ENCODE peak calls at places on chromosomes 4 and X, in seven cellular contexts. One of them, this sample, is unnamed.
A peak's percentile ranks its signal among the peaks of the same experiment; 100 is the strongest.

GRCh38 chrX:150536455-150537116 is 31.8 kb upstream of the MTM1 start:
- DNase-seq in stimulated activated CD4-positive, alpha-beta T cell treated with anti-CD3 and anti-CD28 coated beads, Interleukin-1b, Interleukin-23, amount 100 ng/mL, for 48 hours: no peak
- DNase-seq in activated CD4-positive, alpha-beta T cell treated with anti-CD3 and anti-CD28 coated beads, Interleukin-2, amount 50 U/mL, for 48 hours: no peak
- DNase-seq in iris pigment epithelial cell: no peak
- DNase-seq in cerebellar cortex: no peak
- DNase-seq in NCI-H2029 treated with DMSO at 0.1 percent for 48 hours: no peak
- DNase-seq in pancreas: no peak
- DNase-seq in this sample: no peak

GRCh38 chr4:4995103-4995761 is 24.0 kb downstream of the CYTL1 start:
- DNase-seq in stimulated activated CD4-positive, alpha-beta T cell treated with anti-CD3 and anti-CD28 coated beads, Interleukin-1b, Interleukin-23, amount 100 ng/mL, for 48 hours: peak; percentile 44
- DNase-seq in activated CD4-positive, alpha-beta T cell treated with anti-CD3 and anti-CD28 coated beads, Interleukin-2, amount 50 U/mL, for 48 hours: peak; percentile 51
- DNase-seq in iris pigment epithelial cell: peak; percentile 49
- DNase-seq in cerebellar cortex: peak; percentile 77
- DNase-seq in NCI-H2029 treated with DMSO at 0.1 percent for 48 hours: no peak
- DNase-seq in pancreas: peak; percentile 87
- DNase-seq in this sample: peak; percentile 54

GRCh38 chr4:138561276-138561880 is 319.2 kb upstream of the SLC7A11 start:
- DNase-seq in stimulated activated CD4-positive, alpha-beta T cell treated with anti-CD3 and anti-CD28 coated beads, Interleukin-1b, Interleukin-23, amount 100 ng/mL, for 48 hours: no peak
- DNase-seq in activated CD4-positive, alpha-beta T cell treated with anti-CD3 and anti-CD28 coated beads, Interleukin-2, amount 50 U/mL, for 48 hours: no peak
- DNase-seq in iris pigment epithelial cell: no peak
- DNase-seq in cerebellar cortex: no peak
- DNase-seq in NCI-H2029 treated with DMSO at 0.1 percent for 48 hours: no peak
- DNase-seq in pancreas: peak; percentile 34
- DNase-seq in this sample: no peak

GRCh38 chrX:117752745-117753144 is 363.9 kb downstream of the KLHL13 start:
- DNase-seq in stimulated activated CD4-positive, alpha-beta T cell treated with anti-CD3 and anti-CD28 coated beads, Interleukin-1b, Interleukin-23, amount 100 ng/mL, for 48 hours: no peak
- DNase-seq in activated CD4-positive, alpha-beta T cell treated with anti-CD3 and anti-CD28 coated beads, Interleukin-2, amount 50 U/mL, for 48 hours: no peak
- DNase-seq in iris pigment epithelial cell: no peak
- DNase-seq in cerebellar cortex: no peak
- DNase-seq in NCI-H2029 treated with DMSO at 0.1 percent for 48 hours: no peak
- DNase-seq in pancreas: no peak
- DNase-seq in this sample: no peak

GRCh38 chrX:5976332-5976731 is 252.3 kb downstream of the NLGN4X start:
- DNase-seq in stimulated activated CD4-positive, alpha-beta T cell treated with anti-CD3 and anti-CD28 coated beads, Interleukin-1b, Interleukin-23, amount 100 ng/mL, for 48 hours: no peak
- DNase-seq in activated CD4-positive, alpha-beta T cell treated with anti-CD3 and anti-CD28 coated beads, Interleukin-2, amount 50 U/mL, for 48 hours: no peak
- DNase-seq in iris pigment epithelial cell: no peak
- DNase-seq in cerebellar cortex: no peak
- DNase-seq in NCI-H2029 treated with DMSO at 0.1 percent for 48 hours: no peak
- DNase-seq in pancreas: no peak
- DNase-seq in this sample: no peak

GRCh38 chr4:156662921-156663320 is 308.7 kb downstream of the PDGFC start:
- DNase-seq in stimulated activated CD4-positive, alpha-beta T cell treated with anti-CD3 and anti-CD28 coated beads, Interleukin-1b, Interleukin-23, amount 100 ng/mL, for 48 hours: no peak
- DNase-seq in activated CD4-positive, alpha-beta T cell treated with anti-CD3 and anti-CD28 coated beads, Interleukin-2, amount 50 U/mL, for 48 hours: no peak
- DNase-seq in iris pigment epithelial cell: peak; percentile 31
- DNase-seq in cerebellar cortex: no peak
- DNase-seq in NCI-H2029 treated with DMSO at 0.1 percent for 48 hours: no peak
- DNase-seq in pancreas: no peak
- DNase-seq in this sample: no peak

GRCh38 chrX:46916273-46916672 is 4.1 kb downstream of the JADE3 start:
- DNase-seq in stimulated activated CD4-positive, alpha-beta T cell treated with anti-CD3 and anti-CD28 coated beads, Interleukin-1b, Interleukin-23, amount 100 ng/mL, for 48 hours: no peak
- DNase-seq in activated CD4-positive, alpha-beta T cell treated with anti-CD3 and anti-CD28 coated beads, Interleukin-2, amount 50 U/mL, for 48 hours: no peak
- DNase-seq in iris pigment epithelial cell: no peak
- DNase-seq in cerebellar cortex: no peak
- DNase-seq in NCI-H2029 treated with DMSO at 0.1 percent for 48 hours: no peak
- DNase-seq in pancreas: no peak
- DNase-seq in this sample: no peak

GRCh38 chr4:31104033-31104432 is 383.9 kb downstream of the PCDH7 start:
- DNase-seq in stimulated activated CD4-positive, alpha-beta T cell treated with anti-CD3 and anti-CD28 coated beads, Interleukin-1b, Interleukin-23, amount 100 ng/mL, for 48 hours: no peak
- DNase-seq in activated CD4-positive, alpha-beta T cell treated with anti-CD3 and anti-CD28 coated beads, Interleukin-2, amount 50 U/mL, for 48 hours: no peak
- DNase-seq in iris pigment epithelial cell: peak; percentile 44
- DNase-seq in cerebellar cortex: no peak
- DNase-seq in NCI-H2029 treated with DMSO at 0.1 percent for 48 hours: no peak
- DNase-seq in pancreas: no peak
- DNase-seq in this sample: no peak

GRCh38 chr4:162727232-162727631 is 439.5 kb downstream of the NAF1 start:
- DNase-seq in stimulated activated CD4-positive, alpha-beta T cell treated with anti-CD3 and anti-CD28 coated beads, Interleukin-1b, Interleukin-23, amount 100 ng/mL, for 48 hours: no peak
- DNase-seq in activated CD4-positive, alpha-beta T cell treated with anti-CD3 and anti-CD28 coated beads, Interleukin-2, amount 50 U/mL, for 48 hours: no peak
- DNase-seq in iris pigment epithelial cell: no peak
- DNase-seq in cerebellar cortex: no peak
- DNase-seq in NCI-H2029 treated with DMSO at 0.1 percent for 48 hours: no peak
- DNase-seq in pancreas: no peak
- DNase-seq in this sample: peak; percentile 4

GRCh38 chr4:180197471-180197870 is 2045.7 kb upstream of the TENM3 start:
- DNase-seq in stimulated activated CD4-positive, alpha-beta T cell treated with anti-CD3 and anti-CD28 coated beads, Interleukin-1b, Interleukin-23, amount 100 ng/mL, for 48 hours: no peak
- DNase-seq in activated CD4-positive, alpha-beta T cell treated with anti-CD3 and anti-CD28 coated beads, Interleukin-2, amount 50 U/mL, for 48 hours: no peak
- DNase-seq in iris pigment epithelial cell: no peak
- DNase-seq in cerebellar cortex: no peak
- DNase-seq in NCI-H2029 treated with DMSO at 0.1 percent for 48 hours: no peak
- DNase-seq in pancreas: no peak
- DNase-seq in this sample: no peak

GRCh38 chr4:10201356-10202223 is 85.0 kb upstream of the WDR1 start:
- DNase-seq in stimulated activated CD4-positive, alpha-beta T cell treated with anti-CD3 and anti-CD28 coated beads, Interleukin-1b, Interleukin-23, amount 100 ng/mL, for 48 hours: no peak
- DNase-seq in activated CD4-positive, alpha-beta T cell treated with anti-CD3 and anti-CD28 coated beads, Interleukin-2, amount 50 U/mL, for 48 hours: no peak
- DNase-seq in iris pigment epithelial cell: no peak
- DNase-seq in cerebellar cortex: no peak
- DNase-seq in NCI-H2029 treated with DMSO at 0.1 percent for 48 hours: no peak
- DNase-seq in pancreas: no peak
- DNase-seq in this sample: no peak

GRCh38 chrX:133413218-133413925 is 1.9 kb downstream of the GPC4 start:
- DNase-seq in stimulated activated CD4-positive, alpha-beta T cell treated with anti-CD3 and anti-CD28 coated beads, Interleukin-1b, Interleukin-23, amount 100 ng/mL, for 48 hours: no peak
- DNase-seq in activated CD4-positive, alpha-beta T cell treated with anti-CD3 and anti-CD28 coated beads, Interleukin-2, amount 50 U/mL, for 48 hours: no peak
- DNase-seq in iris pigment epithelial cell: no peak
- DNase-seq in cerebellar cortex: no peak
- DNase-seq in NCI-H2029 treated with DMSO at 0.1 percent for 48 hours: no peak
- DNase-seq in pancreas: peak; percentile 62
- DNase-seq in this sample: no peak

GRCh38 chr4:40333921-40334352 is 1.2 kb upstream of the CHRNA9 start:
- DNase-seq in stimulated activated CD4-positive, alpha-beta T cell treated with anti-CD3 and anti-CD28 coated beads, Interleukin-1b, Interleukin-23, amount 100 ng/mL, for 48 hours: no peak
- DNase-seq in activated CD4-positive, alpha-beta T cell treated with anti-CD3 and anti-CD28 coated beads, Interleukin-2, amount 50 U/mL, for 48 hours: no peak
- DNase-seq in iris pigment epithelial cell: peak; percentile 77
- DNase-seq in cerebellar cortex: no peak
- DNase-seq in NCI-H2029 treated with DMSO at 0.1 percent for 48 hours: peak; percentile 90
- DNase-seq in pancreas: no peak
- DNase-seq in this sample: no peak

GRCh38 chr4:128565565-128566186 is 243.8 kb upstream of the JADE1 start:
- DNase-seq in stimulated activated CD4-positive, alpha-beta T cell treated with anti-CD3 and anti-CD28 coated beads, Interleukin-1b, Interleukin-23, amount 100 ng/mL, for 48 hours: no peak
- DNase-seq in activated CD4-positive, alpha-beta T cell treated with anti-CD3 and anti-CD28 coated beads, Interleukin-2, amount 50 U/mL, for 48 hours: peak; percentile 16
- DNase-seq in iris pigment epithelial cell: peak; percentile 35
- DNase-seq in cerebellar cortex: peak; percentile 47
- DNase-seq in NCI-H2029 treated with DMSO at 0.1 percent for 48 hours: peak; percentile 5
- DNase-seq in pancreas: peak; percentile 62
- DNase-seq in this sample: peak; percentile 51

GRCh38 chr4:188008377-188008776 is 12.8 kb downstream of the ZFP42 start:
- DNase-seq in stimulated activated CD4-positive, alpha-beta T cell treated with anti-CD3 and anti-CD28 coated beads, Interleukin-1b, Interleukin-23, amount 100 ng/mL, for 48 hours: no peak
- DNase-seq in activated CD4-positive, alpha-beta T cell treated with anti-CD3 and anti-CD28 coated beads, Interleukin-2, amount 50 U/mL, for 48 hours: no peak
- DNase-seq in iris pigment epithelial cell: peak; percentile 97
- DNase-seq in cerebellar cortex: no peak
- DNase-seq in NCI-H2029 treated with DMSO at 0.1 percent for 48 hours: peak; percentile 52
- DNase-seq in pancreas: no peak
- DNase-seq in this sample: no peak

GRCh38 chr4:141640692-141641091 is 4.3 kb downstream of the IL15 start:
- DNase-seq in stimulated activated CD4-positive, alpha-beta T cell treated with anti-CD3 and anti-CD28 coated beads, Interleukin-1b, Interleukin-23, amount 100 ng/mL, for 48 hours: no peak
- DNase-seq in activated CD4-positive, alpha-beta T cell treated with anti-CD3 and anti-CD28 coated beads, Interleukin-2, amount 50 U/mL, for 48 hours: no peak
- DNase-seq in iris pigment epithelial cell: no peak
- DNase-seq in cerebellar cortex: no peak
- DNase-seq in NCI-H2029 treated with DMSO at 0.1 percent for 48 hours: no peak
- DNase-seq in pancreas: no peak
- DNase-seq in this sample: no peak

GRCh38 chr4:76489799-76490176 is 54.8 kb downstream of the SHROOM3 start:
- DNase-seq in stimulated activated CD4-positive, alpha-beta T cell treated with anti-CD3 and anti-CD28 coated beads, Interleukin-1b, Interleukin-23, amount 100 ng/mL, for 48 hours: no peak
- DNase-seq in activated CD4-positive, alpha-beta T cell treated with anti-CD3 and anti-CD28 coated beads, Interleukin-2, amount 50 U/mL, for 48 hours: no peak
- DNase-seq in iris pigment epithelial cell: no peak
- DNase-seq in cerebellar cortex: no peak
- DNase-seq in NCI-H2029 treated with DMSO at 0.1 percent for 48 hours: no peak
- DNase-seq in pancreas: no peak
- DNase-seq in this sample: no peak

GRCh38 chrX:108235990-108236389 is 144.4 kb downstream of the ATG4A start:
- DNase-seq in stimulated activated CD4-positive, alpha-beta T cell treated with anti-CD3 and anti-CD28 coated beads, Interleukin-1b, Interleukin-23, amount 100 ng/mL, for 48 hours: no peak
- DNase-seq in activated CD4-positive, alpha-beta T cell treated with anti-CD3 and anti-CD28 coated beads, Interleukin-2, amount 50 U/mL, for 48 hours: no peak
- DNase-seq in iris pigment epithelial cell: no peak
- DNase-seq in cerebellar cortex: no peak
- DNase-seq in NCI-H2029 treated with DMSO at 0.1 percent for 48 hours: no peak
- DNase-seq in pancreas: no peak
- DNase-seq in this sample: no peak

GRCh38 chrX:129744881-129745321 is 6.1 kb downstream of the XPNPEP2 start:
- DNase-seq in stimulated activated CD4-positive, alpha-beta T cell treated with anti-CD3 and anti-CD28 coated beads, Interleukin-1b, Interleukin-23, amount 100 ng/mL, for 48 hours: no peak
- DNase-seq in activated CD4-positive, alpha-beta T cell treated with anti-CD3 and anti-CD28 coated beads, Interleukin-2, amount 50 U/mL, for 48 hours: no peak
- DNase-seq in iris pigment epithelial cell: no peak
- DNase-seq in cerebellar cortex: no peak
- DNase-seq in NCI-H2029 treated with DMSO at 0.1 percent for 48 hours: no peak
- DNase-seq in pancreas: no peak
- DNase-seq in this sample: no peak

GRCh38 chr4:183588169-183588675 is 70.8 kb downstream of the RWDD4 start:
- DNase-seq in stimulated activated CD4-positive, alpha-beta T cell treated with anti-CD3 and anti-CD28 coated beads, Interleukin-1b, Interleukin-23, amount 100 ng/mL, for 48 hours: no peak
- DNase-seq in activated CD4-positive, alpha-beta T cell treated with anti-CD3 and anti-CD28 coated beads, Interleukin-2, amount 50 U/mL, for 48 hours: no peak
- DNase-seq in iris pigment epithelial cell: peak; percentile 77
- DNase-seq in cerebellar cortex: no peak
- DNase-seq in NCI-H2029 treated with DMSO at 0.1 percent for 48 hours: no peak
- DNase-seq in pancreas: no peak
- DNase-seq in this sample: no peak

GRCh38 chr4:158159718-158160094 is 13.1 kb downstream of the GASK1B start:
- DNase-seq in stimulated activated CD4-positive, alpha-beta T cell treated with anti-CD3 and anti-CD28 coated beads, Interleukin-1b, Interleukin-23, amount 100 ng/mL, for 48 hours: no peak
- DNase-seq in activated CD4-positive, alpha-beta T cell treated with anti-CD3 and anti-CD28 coated beads, Interleukin-2, amount 50 U/mL, for 48 hours: no peak
- DNase-seq in iris pigment epithelial cell: no peak
- DNase-seq in cerebellar cortex: no peak
- DNase-seq in NCI-H2029 treated with DMSO at 0.1 percent for 48 hours: no peak
- DNase-seq in pancreas: no peak
- DNase-seq in this sample: no peak

GRCh38 chrX:17488036-17488435 is 113.0 kb downstream of the NHS start:
- DNase-seq in stimulated activated CD4-positive, alpha-beta T cell treated with anti-CD3 and anti-CD28 coated beads, Interleukin-1b, Interleukin-23, amount 100 ng/mL, for 48 hours: no peak
- DNase-seq in activated CD4-positive, alpha-beta T cell treated with anti-CD3 and anti-CD28 coated beads, Interleukin-2, amount 50 U/mL, for 48 hours: no peak
- DNase-seq in iris pigment epithelial cell: peak; percentile 14
- DNase-seq in cerebellar cortex: no peak
- DNase-seq in NCI-H2029 treated with DMSO at 0.1 percent for 48 hours: no peak
- DNase-seq in pancreas: no peak
- DNase-seq in this sample: no peak

GRCh38 chrX:30876367-30876766 is 12.7 kb downstream of the TAB3 start:
- DNase-seq in stimulated activated CD4-positive, alpha-beta T cell treated with anti-CD3 and anti-CD28 coated beads, Interleukin-1b, Interleukin-23, amount 100 ng/mL, for 48 hours: no peak
- DNase-seq in activated CD4-positive, alpha-beta T cell treated with anti-CD3 and anti-CD28 coated beads, Interleukin-2, amount 50 U/mL, for 48 hours: no peak
- DNase-seq in iris pigment epithelial cell: no peak
- DNase-seq in cerebellar cortex: no peak
- DNase-seq in NCI-H2029 treated with DMSO at 0.1 percent for 48 hours: no peak
- DNase-seq in pancreas: no peak
- DNase-seq in this sample: peak; percentile 25

GRCh38 chrX:15738686-15739016 is 581 bp downstream of the CA5B start:
- DNase-seq in stimulated activated CD4-positive, alpha-beta T cell treated with anti-CD3 and anti-CD28 coated beads, Interleukin-1b, Interleukin-23, amount 100 ng/mL, for 48 hours: no peak
- DNase-seq in activated CD4-positive, alpha-beta T cell treated with anti-CD3 and anti-CD28 coated beads, Interleukin-2, amount 50 U/mL, for 48 hours: no peak
- DNase-seq in iris pigment epithelial cell: no peak
- DNase-seq in cerebellar cortex: no peak
- DNase-seq in NCI-H2029 treated with DMSO at 0.1 percent for 48 hours: no peak
- DNase-seq in pancreas: no peak
- DNase-seq in this sample: no peak

GRCh38 chr4:80305466-80305865 is 30.1 kb upstream of the CFAP299 start:
- DNase-seq in stimulated activated CD4-positive, alpha-beta T cell treated with anti-CD3 and anti-CD28 coated beads, Interleukin-1b, Interleukin-23, amount 100 ng/mL, for 48 hours: no peak
- DNase-seq in activated CD4-positive, alpha-beta T cell treated with anti-CD3 and anti-CD28 coated beads, Interleukin-2, amount 50 U/mL, for 48 hours: no peak
- DNase-seq in iris pigment epithelial cell: peak; percentile 77
- DNase-seq in cerebellar cortex: no peak
- DNase-seq in NCI-H2029 treated with DMSO at 0.1 percent for 48 hours: no peak
- DNase-seq in pancreas: no peak
- DNase-seq in this sample: no peak

GRCh38 chr4:11428701-11429571 is at the start of gene HS3ST1:
- DNase-seq in stimulated activated CD4-positive, alpha-beta T cell treated with anti-CD3 and anti-CD28 coated beads, Interleukin-1b, Interleukin-23, amount 100 ng/mL, for 48 hours: peak; percentile 48
- DNase-seq in activated CD4-positive, alpha-beta T cell treated with anti-CD3 and anti-CD28 coated beads, Interleukin-2, amount 50 U/mL, for 48 hours: peak; percentile 52
- DNase-seq in iris pigment epithelial cell: peak; percentile 45
- DNase-seq in cerebellar cortex: peak; percentile 89
- DNase-seq in NCI-H2029 treated with DMSO at 0.1 percent for 48 hours: peak; percentile 75
- DNase-seq in pancreas: peak; percentile 86
- DNase-seq in this sample: no peak

GRCh38 chrX:107978707-107979307 is 3.4 kb downstream of the TEX13B start:
- DNase-seq in stimulated activated CD4-positive, alpha-beta T cell treated with anti-CD3 and anti-CD28 coated beads, Interleukin-1b, Interleukin-23, amount 100 ng/mL, for 48 hours: no peak
- DNase-seq in activated CD4-positive, alpha-beta T cell treated with anti-CD3 and anti-CD28 coated beads, Interleukin-2, amount 50 U/mL, for 48 hours: no peak
- DNase-seq in iris pigment epithelial cell: peak; percentile 46
- DNase-seq in cerebellar cortex: peak; percentile 7
- DNase-seq in NCI-H2029 treated with DMSO at 0.1 percent for 48 hours: no peak
- DNase-seq in pancreas: no peak
- DNase-seq in this sample: peak; percentile 11

GRCh38 chr4:91837608-91838029 is 466.1 kb upstream of the GRID2 start:
- DNase-seq in stimulated activated CD4-positive, alpha-beta T cell treated with anti-CD3 and anti-CD28 coated beads, Interleukin-1b, Interleukin-23, amount 100 ng/mL, for 48 hours: no peak
- DNase-seq in activated CD4-positive, alpha-beta T cell treated with anti-CD3 and anti-CD28 coated beads, Interleukin-2, amount 50 U/mL, for 48 hours: no peak
- DNase-seq in iris pigment epithelial cell: peak; percentile 30
- DNase-seq in cerebellar cortex: no peak
- DNase-seq in NCI-H2029 treated with DMSO at 0.1 percent for 48 hours: no peak
- DNase-seq in pancreas: no peak
- DNase-seq in this sample: no peak

GRCh38 chrX:20913760-20914159 is 460.5 kb upstream of the CNKSR2 start:
- DNase-seq in stimulated activated CD4-positive, alpha-beta T cell treated with anti-CD3 and anti-CD28 coated beads, Interleukin-1b, Interleukin-23, amount 100 ng/mL, for 48 hours: no peak
- DNase-seq in activated CD4-positive, alpha-beta T cell treated with anti-CD3 and anti-CD28 coated beads, Interleukin-2, amount 50 U/mL, for 48 hours: no peak
- DNase-seq in iris pigment epithelial cell: no peak
- DNase-seq in cerebellar cortex: no peak
- DNase-seq in NCI-H2029 treated with DMSO at 0.1 percent for 48 hours: no peak
- DNase-seq in pancreas: no peak
- DNase-seq in this sample: no peak

GRCh38 chr4:3766207-3766790 is at the start of gene ADRA2C:
- DNase-seq in stimulated activated CD4-positive, alpha-beta T cell treated with anti-CD3 and anti-CD28 coated beads, Interleukin-1b, Interleukin-23, amount 100 ng/mL, for 48 hours: no peak
- DNase-seq in activated CD4-positive, alpha-beta T cell treated with anti-CD3 and anti-CD28 coated beads, Interleukin-2, amount 50 U/mL, for 48 hours: no peak
- DNase-seq in iris pigment epithelial cell: peak; percentile 29
- DNase-seq in cerebellar cortex: no peak
- DNase-seq in NCI-H2029 treated with DMSO at 0.1 percent for 48 hours: no peak
- DNase-seq in pancreas: peak; percentile 76
- DNase-seq in this sample: peak; percentile 20

GRCh38 chr4:66911898-66912297 is 633.4 kb downstream of the CENPC start:
- DNase-seq in stimulated activated CD4-positive, alpha-beta T cell treated with anti-CD3 and anti-CD28 coated beads, Interleukin-1b, Interleukin-23, amount 100 ng/mL, for 48 hours: no peak
- DNase-seq in activated CD4-positive, alpha-beta T cell treated with anti-CD3 and anti-CD28 coated beads, Interleukin-2, amount 50 U/mL, for 48 hours: no peak
- DNase-seq in iris pigment epithelial cell: peak; percentile 44
- DNase-seq in cerebellar cortex: no peak
- DNase-seq in NCI-H2029 treated with DMSO at 0.1 percent for 48 hours: no peak
- DNase-seq in pancreas: no peak
- DNase-seq in this sample: no peak

GRCh38 chr4:6617246-6617645 is 23.2 kb upstream of the MRFAP1 start:
- DNase-seq in stimulated activated CD4-positive, alpha-beta T cell treated with anti-CD3 and anti-CD28 coated beads, Interleukin-1b, Interleukin-23, amount 100 ng/mL, for 48 hours: no peak
- DNase-seq in activated CD4-positive, alpha-beta T cell treated with anti-CD3 and anti-CD28 coated beads, Interleukin-2, amount 50 U/mL, for 48 hours: no peak
- DNase-seq in iris pigment epithelial cell: no peak
- DNase-seq in cerebellar cortex: no peak
- DNase-seq in NCI-H2029 treated with DMSO at 0.1 percent for 48 hours: no peak
- DNase-seq in pancreas: peak; percentile 24
- DNase-seq in this sample: no peak

GRCh38 chr4:110654254-110654635 is 31.4 kb upstream of the PITX2 start:
- DNase-seq in stimulated activated CD4-positive, alpha-beta T cell treated with anti-CD3 and anti-CD28 coated beads, Interleukin-1b, Interleukin-23, amount 100 ng/mL, for 48 hours: no peak
- DNase-seq in activated CD4-positive, alpha-beta T cell treated with anti-CD3 and anti-CD28 coated beads, Interleukin-2, amount 50 U/mL, for 48 hours: no peak
- DNase-seq in iris pigment epithelial cell: peak; percentile 80
- DNase-seq in cerebellar cortex: no peak
- DNase-seq in NCI-H2029 treated with DMSO at 0.1 percent for 48 hours: no peak
- DNase-seq in pancreas: no peak
- DNase-seq in this sample: no peak

GRCh38 chrX:51292421-51292820 is 40.2 kb upstream of the NUDT10 start:
- DNase-seq in stimulated activated CD4-positive, alpha-beta T cell treated with anti-CD3 and anti-CD28 coated beads, Interleukin-1b, Interleukin-23, amount 100 ng/mL, for 48 hours: no peak
- DNase-seq in activated CD4-positive, alpha-beta T cell treated with anti-CD3 and anti-CD28 coated beads, Interleukin-2, amount 50 U/mL, for 48 hours: no peak
- DNase-seq in iris pigment epithelial cell: no peak
- DNase-seq in cerebellar cortex: no peak
- DNase-seq in NCI-H2029 treated with DMSO at 0.1 percent for 48 hours: no peak
- DNase-seq in pancreas: no peak
- DNase-seq in this sample: no peak

GRCh38 chr4:129526812-129527211 is 430.9 kb downstream of the C4orf33 start:
- DNase-seq in stimulated activated CD4-positive, alpha-beta T cell treated with anti-CD3 and anti-CD28 coated beads, Interleukin-1b, Interleukin-23, amount 100 ng/mL, for 48 hours: no peak
- DNase-seq in activated CD4-positive, alpha-beta T cell treated with anti-CD3 and anti-CD28 coated beads, Interleukin-2, amount 50 U/mL, for 48 hours: no peak
- DNase-seq in iris pigment epithelial cell: no peak
- DNase-seq in cerebellar cortex: no peak
- DNase-seq in NCI-H2029 treated with DMSO at 0.1 percent for 48 hours: no peak
- DNase-seq in pancreas: no peak
- DNase-seq in this sample: peak; percentile 8

GRCh38 chrX:149453030-149453429 is 52.1 kb downstream of the IDS start:
- DNase-seq in stimulated activated CD4-positive, alpha-beta T cell treated with anti-CD3 and anti-CD28 coated beads, Interleukin-1b, Interleukin-23, amount 100 ng/mL, for 48 hours: no peak
- DNase-seq in activated CD4-positive, alpha-beta T cell treated with anti-CD3 and anti-CD28 coated beads, Interleukin-2, amount 50 U/mL, for 48 hours: no peak
- DNase-seq in iris pigment epithelial cell: peak; percentile 25
- DNase-seq in cerebellar cortex: peak; percentile 18
- DNase-seq in NCI-H2029 treated with DMSO at 0.1 percent for 48 hours: no peak
- DNase-seq in pancreas: no peak
- DNase-seq in this sample: no peak

GRCh38 chrX:143873343-143873742 is 10.5 kb upstream of the UBE2NL start:
- DNase-seq in stimulated activated CD4-positive, alpha-beta T cell treated with anti-CD3 and anti-CD28 coated beads, Interleukin-1b, Interleukin-23, amount 100 ng/mL, for 48 hours: no peak
- DNase-seq in activated CD4-positive, alpha-beta T cell treated with anti-CD3 and anti-CD28 coated beads, Interleukin-2, amount 50 U/mL, for 48 hours: no peak
- DNase-seq in iris pigment epithelial cell: peak; percentile 11
- DNase-seq in cerebellar cortex: no peak
- DNase-seq in NCI-H2029 treated with DMSO at 0.1 percent for 48 hours: no peak
- DNase-seq in pancreas: no peak
- DNase-seq in this sample: no peak

This sample was measured in HepG2.